ENCODE peak calls at places on chromosome 7, in five cellular contexts. One of them, this sample, is unnamed. For H3K36me3, the result is how much of the 10 kb centered on the place peaks cover.

GRCh38 chr7:95897557-95898183 is 125.3 kb downstream of the DYNC1I1 start:
- DNase-seq in pancreas: no peak
- DNase-seq in neural progenitor cell: no peak
- DNase-seq in K562: no peak
- DNase-seq in SJSA1: no peak
- DNase-seq in this sample: no peak

GRCh38 chr7:28955723-28956607 is 2.2 kb downstream of the TRIL start:
- DNase-seq in pancreas: peak
- DNase-seq in neural progenitor cell: peak
- DNase-seq in K562: no peak
- DNase-seq in SJSA1: peak
- DNase-seq in this sample: peak

GRCh38 chr7:81029523-81029922 is 110.7 kb upstream of the SEMA3C start:
- DNase-seq in pancreas: no peak
- DNase-seq in neural progenitor cell: no peak
- DNase-seq in K562: no peak
- DNase-seq in SJSA1: no peak
- DNase-seq in this sample: no peak

GRCh38 chr7:91656486-91657237 is 223.8 kb downstream of the MTERF1 start:
- DNase-seq in pancreas: no peak
- DNase-seq in neural progenitor cell: no peak
- DNase-seq in K562: no peak
- DNase-seq in SJSA1: no peak
- DNase-seq in this sample: no peak

GRCh38 chr7:57646901-57647246 is 196.9 kb downstream of the ZNF716 start:
- DNase-seq in pancreas: no peak
- DNase-seq in neural progenitor cell: no peak
- DNase-seq in K562: no peak
- DNase-seq in SJSA1: no peak
- DNase-seq in this sample: no peak

GRCh38 chr7:158413962-158414961 is 173.4 kb downstream of the PTPRN2 start:
- DNase-seq in pancreas: no peak
- DNase-seq in neural progenitor cell: peak
- DNase-seq in K562: peak
- DNase-seq in SJSA1: peak
- DNase-seq in this sample: no peak

GRCh38 chr7:92778972-92779371 is 57.4 kb downstream of the CDK6 start:
- DNase-seq in pancreas: no peak
- DNase-seq in neural progenitor cell: no peak
- DNase-seq in K562: no peak
- DNase-seq in SJSA1: peak
- DNase-seq in this sample: peak

GRCh38 chr7:109479388-109479787 is 909.7 kb downstream of the DNAJB9 start:
- DNase-seq in pancreas: no peak
- DNase-seq in neural progenitor cell: no peak
- DNase-seq in K562: no peak
- DNase-seq in SJSA1: no peak
- DNase-seq in this sample: no peak

GRCh38 chr7:953547-954327 is 743 bp downstream of the ADAP1 start:
- DNase-seq in pancreas: no peak
- DNase-seq in neural progenitor cell: peak
- DNase-seq in K562: no peak
- DNase-seq in SJSA1: peak
- DNase-seq in this sample: peak

GRCh38 chr7:132218876-132219275 is 357.4 kb downstream of the PLXNA4 start:
- DNase-seq in pancreas: no peak
- DNase-seq in neural progenitor cell: peak
- DNase-seq in K562: no peak
- DNase-seq in SJSA1: no peak
- DNase-seq in this sample: no peak

GRCh38 chr7:82945480-82945879 is 217.2 kb downstream of the PCLO start:
- DNase-seq in pancreas: no peak
- DNase-seq in neural progenitor cell: no peak
- DNase-seq in K562: no peak
- DNase-seq in SJSA1: no peak
- DNase-seq in this sample: no peak

GRCh38 chr7:10560497-10560896 is 413.2 kb upstream of the PHF14 start:
- DNase-seq in pancreas: no peak
- DNase-seq in neural progenitor cell: no peak
- DNase-seq in K562: no peak
- DNase-seq in SJSA1: no peak
- DNase-seq in this sample: no peak

GRCh38 chr7:130903358-130903974 is 169.5 kb upstream of the KLF14 start:
- DNase-seq in pancreas: no peak
- DNase-seq in neural progenitor cell: no peak
- DNase-seq in K562: peak
- DNase-seq in SJSA1: peak
- DNase-seq in this sample: no peak

GRCh38 chr7:137682596-137682995 is 164.2 kb downstream of the DGKI start:
- DNase-seq in pancreas: no peak
- DNase-seq in neural progenitor cell: no peak
- DNase-seq in K562: no peak
- DNase-seq in SJSA1: no peak
- DNase-seq in this sample: no peak

GRCh38 chr7:75808106-75808505 is 5.5 kb downstream of the CCL24 start:
- DNase-seq in pancreas: no peak
- DNase-seq in neural progenitor cell: no peak
- DNase-seq in K562: no peak
- DNase-seq in SJSA1: no peak
- DNase-seq in this sample: no peak

GRCh38 chr7:156609010-156609877 is 31.3 kb upstream of the RNF32 start:
- DNase-seq in pancreas: no peak
- DNase-seq in neural progenitor cell: no peak
- DNase-seq in K562: peak
- DNase-seq in SJSA1: no peak
- DNase-seq in this sample: no peak

GRCh38 chr7:131898418-131898817 is 342.0 kb upstream of the PODXL start:
- DNase-seq in pancreas: no peak
- DNase-seq in neural progenitor cell: no peak
- DNase-seq in K562: no peak
- DNase-seq in SJSA1: peak
- DNase-seq in this sample: no peak

GRCh38 chr7:18524248-18524647 is 28.7 kb downstream of the HDAC9 start:
- DNase-seq in pancreas: no peak
- DNase-seq in neural progenitor cell: no peak
- DNase-seq in K562: no peak
- DNase-seq in SJSA1: no peak
- DNase-seq in this sample: no peak

GRCh38 chr7:114418117-114418516 is 3.5 kb downstream of the FOXP2 start:
- DNase-seq in pancreas: no peak
- DNase-seq in neural progenitor cell: no peak
- DNase-seq in K562: no peak
- DNase-seq in SJSA1: no peak
- DNase-seq in this sample: no peak

DNA sequence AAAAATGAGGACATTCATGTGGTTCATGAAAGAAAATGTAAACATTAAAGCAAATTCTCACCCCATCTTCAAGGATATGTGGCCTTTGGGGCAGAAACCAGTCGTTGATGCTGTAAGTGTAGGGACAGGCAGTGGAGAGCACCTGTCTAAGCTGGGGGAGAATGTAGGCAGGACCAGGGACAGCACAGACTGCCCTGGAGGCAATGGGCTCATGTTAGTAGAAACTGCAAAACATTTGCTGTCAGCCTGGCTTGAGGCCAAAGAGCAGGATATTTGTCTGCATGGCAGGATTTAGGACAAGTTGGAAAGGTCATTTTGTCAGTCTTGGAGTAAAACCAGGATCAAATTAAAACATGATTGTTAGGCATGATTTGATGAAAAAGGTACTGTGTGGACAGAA is 211.6 kb upstream of the AGK start:
- DNase-seq in pancreas: no peak
- DNase-seq in neural progenitor cell: peak
- DNase-seq in K562: no peak
- DNase-seq in SJSA1: no peak
- DNase-seq in this sample: no peak
- H3K27ac ChIP-seq in pancreas: no peak
- H3K27ac ChIP-seq in neural progenitor cell: no peak
- H3K27ac ChIP-seq in K562: no peak
- H3K27ac ChIP-seq in SJSA1: no peak
- H3K27ac ChIP-seq in this sample: no peak

GRCh38 chr7:30598121-30598876 is 3.6 kb downstream of the GARS1 start:
- DNase-seq in pancreas: no peak
- DNase-seq in neural progenitor cell: no peak
- DNase-seq in K562: no peak
- DNase-seq in SJSA1: no peak
- DNase-seq in this sample: no peak
- H3K36me3 ChIP-seq in pancreas: under half
- H3K36me3 ChIP-seq in neural progenitor cell: under half
- H3K36me3 ChIP-seq in K562: half or more
- H3K36me3 ChIP-seq in SJSA1: under half
- H3K36me3 ChIP-seq in this sample: under half

GRCh38 chr7:121071662-121072061 is 83.2 kb downstream of the CPED1 start:
- DNase-seq in pancreas: no peak
- DNase-seq in neural progenitor cell: no peak
- DNase-seq in K562: no peak
- DNase-seq in SJSA1: no peak
- DNase-seq in this sample: no peak

GRCh38 chr7:121073463-121074099 is 85.1 kb downstream of the CPED1 start:
- DNase-seq in pancreas: no peak
- DNase-seq in neural progenitor cell: no peak
- DNase-seq in K562: no peak
- DNase-seq in SJSA1: no peak
- DNase-seq in this sample: no peak

GRCh38 chr7:121072826-121073225 is 84.3 kb downstream of the CPED1 start:
- DNase-seq in pancreas: no peak
- DNase-seq in neural progenitor cell: no peak
- DNase-seq in K562: no peak
- DNase-seq in SJSA1: no peak
- DNase-seq in this sample: no peak

GRCh38 chr7:121071132-121071531 is 82.6 kb downstream of the CPED1 start:
- DNase-seq in pancreas: no peak
- DNase-seq in neural progenitor cell: no peak
- DNase-seq in K562: peak
- DNase-seq in SJSA1: no peak
- DNase-seq in this sample: no peak

DNA sequence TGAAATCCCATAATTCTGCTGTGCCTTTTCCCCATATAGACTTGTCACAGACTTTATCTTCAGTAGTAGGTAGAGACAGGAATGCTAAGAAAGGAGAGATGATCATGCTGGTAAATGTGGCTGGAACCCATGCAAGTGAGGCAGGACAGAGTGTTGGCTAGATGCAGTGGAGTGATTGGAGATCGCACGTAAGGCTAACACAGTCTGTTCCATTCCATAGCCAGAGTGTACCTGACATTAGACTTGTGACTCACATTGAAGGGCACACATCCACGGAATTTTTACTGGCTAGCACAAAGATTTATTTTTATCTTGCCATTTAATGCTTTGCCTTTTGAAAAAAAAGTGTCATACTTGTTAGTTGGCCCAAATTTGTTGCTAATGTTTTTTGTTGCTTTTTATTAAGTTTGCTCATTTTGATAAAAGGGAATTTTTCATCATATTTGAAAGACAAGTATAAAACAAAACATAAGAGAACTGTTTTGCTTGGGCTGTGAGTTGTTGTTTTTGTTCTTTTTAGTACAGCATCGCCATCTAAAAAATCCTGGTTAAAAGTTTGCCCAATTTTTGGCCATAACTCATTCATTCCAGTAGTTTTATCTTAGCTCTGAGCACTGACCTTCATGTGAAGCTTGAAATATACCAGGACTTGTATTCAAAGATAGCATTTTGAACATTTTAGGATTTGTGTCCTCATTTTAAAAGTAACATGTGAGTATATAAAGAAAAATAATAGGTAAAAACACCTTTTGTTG is 81.0 kb downstream of the CPED1 start:
- DNase-seq in pancreas: no peak
- DNase-seq in neural progenitor cell: no peak
- DNase-seq in K562: peak
- DNase-seq in SJSA1: no peak
- DNase-seq in this sample: no peak
- H3K27ac ChIP-seq in pancreas: no peak
- H3K27ac ChIP-seq in neural progenitor cell: no peak
- H3K27ac ChIP-seq in K562: peak
- H3K27ac ChIP-seq in SJSA1: peak
- H3K27ac ChIP-seq in this sample: no peak

DNA sequence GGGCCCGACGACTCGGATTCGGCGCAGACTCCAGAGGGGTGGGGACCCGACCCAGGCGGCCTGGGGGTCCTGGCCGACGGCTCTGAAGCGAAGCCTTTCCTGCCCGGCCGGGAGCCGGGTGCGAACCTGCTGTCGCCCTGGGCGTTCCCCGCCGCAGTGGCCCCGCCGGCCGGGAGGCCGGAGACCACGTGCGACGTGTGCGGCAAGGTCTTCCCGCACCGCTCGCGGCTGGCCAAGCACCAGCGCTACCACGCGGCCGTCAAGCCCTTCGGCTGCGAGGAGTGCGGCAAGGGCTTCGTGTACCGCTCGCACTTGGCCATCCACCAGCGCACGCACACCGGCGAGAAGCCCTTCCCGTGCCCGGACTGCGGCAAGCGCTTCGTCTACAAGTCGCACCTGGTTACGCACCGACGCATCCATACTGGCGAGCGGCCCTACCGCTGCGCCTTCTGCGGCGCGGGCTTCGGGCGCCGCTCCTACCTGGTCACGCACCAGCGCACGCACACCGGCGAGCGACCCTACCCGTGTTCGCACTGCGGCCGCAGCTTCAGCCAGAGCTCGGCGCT is 15.4 kb downstream of the ZNF316 start:
- DNase-seq in pancreas: no peak
- DNase-seq in neural progenitor cell: no peak
- DNase-seq in K562: no peak
- DNase-seq in SJSA1: no peak
- DNase-seq in this sample: no peak
- H3K36me3 ChIP-seq in pancreas: under half
- H3K36me3 ChIP-seq in neural progenitor cell: under half
- H3K36me3 ChIP-seq in K562: half or more
- H3K36me3 ChIP-seq in SJSA1: half or more
- H3K36me3 ChIP-seq in this sample: under half

This sample was measured in thyroid gland.